ENCODE peak calls at places on chromosomes 12 and 14, in six cellular contexts. G, F, U, H, K and E are unnamed samples.

GRCh38 chr14:31968912-31969311 is 108.2 kb upstream of the ARHGAP5 start:
- DNase-seq in G (no peak), F (no peak), U (no peak), H (no peak), K (no peak), E (no peak)

GRCh38 chr12:106897082-106897481 is 58.6 kb upstream of the TMEM263 start:
- DNase-seq in G (peak; percentile 30), F (no peak), U (no peak), H (no peak), K (no peak), E (peak; percentile 25)

GRCh38 chr12:3483089-3483488 is 7.9 kb upstream of the PRMT8 start:
- DNase-seq in G (no peak), F (no peak), U (no peak), H (no peak), K (no peak), E (no peak)

GRCh38 chr14:41607119-41607785 is 576 bp downstream of the LRFN5 start:
- DNase-seq in G (no peak), F (no peak), U (no peak), H (peak; percentile 18), K (no peak), E (peak; percentile 32)

GRCh38 chr12:45216983-45217485 is 1.1 kb downstream of the ANO6 start:
- DNase-seq in G (no peak), F (no peak), U (no peak), H (no peak), K (no peak), E (no peak)

GRCh38 chr14:35332517-35333346 is 40.5 kb downstream of the PSMA6 start:
- DNase-seq in G (no peak), F (no peak), U (no peak), H (no peak), K (no peak), E (peak; percentile 44)

GRCh38 chr14:30375280-30375892 is 183.6 kb upstream of the G2E3 start:
- DNase-seq in G (peak; percentile 56), F (peak; percentile 35), U (peak; percentile 12), H (peak; percentile 20), K (peak; percentile 29), E (peak; percentile 42)

GRCh38 chr12:120098756-120099470 is 17.6 kb downstream of the RAB35 start:
- DNase-seq in G (no peak), F (no peak), U (no peak), H (no peak), K (no peak), E (no peak)

GRCh38 chr14:64549805-64550538 is at the start of gene PPP1R36:
- DNase-seq in G (no peak), F (no peak), U (no peak), H (no peak), K (peak; percentile 26), E (no peak)

GRCh38 chr12:1907652-1908611 is 10.5 kb downstream of the CACNA2D4 start:
- DNase-seq in G (no peak), F (peak; percentile 0), U (no peak), H (no peak), K (no peak), E (no peak)

GRCh38 chr12:88306471-88307069 is 164.5 kb downstream of the TMTC3 start:
- DNase-seq in G (no peak), F (no peak), U (no peak), H (no peak), K (no peak), E (peak; percentile 71)

GRCh38 chr14:93148979-93149378 is 33.3 kb upstream of the ITPK1 start:
- DNase-seq in G (no peak), F (no peak), U (no peak), H (no peak), K (no peak), E (no peak)

GRCh38 chr14:94540031-94540794 is 21.0 kb upstream of the SERPINA4 start:
- DNase-seq in G (no peak), F (no peak), U (no peak), H (no peak), K (no peak), E (peak; percentile 46)

GRCh38 chr14:55062517-55063351 is 11.3 kb downstream of the MAPK1IP1L start:
- DNase-seq in G (no peak), F (no peak), U (no peak), H (peak; percentile 86), K (no peak), E (no peak)

GRCh38 chr12:97639702-97640101 is 177.1 kb downstream of the RMST start:
- DNase-seq in G (peak; percentile 70), F (no peak), U (no peak), H (no peak), K (no peak), E (no peak)

GRCh38 chr14:95463173-95463901 is 53.1 kb downstream of the SYNE3 start:
- DNase-seq in G (no peak), F (no peak), U (no peak), H (peak; percentile 61), K (peak; percentile 23), E (no peak)

GRCh38 chr14:28142400-28143015 is 624.1 kb upstream of the FOXG1 start:
- DNase-seq in G (peak; percentile 17), F (no peak), U (no peak), H (peak; percentile 2), K (no peak), E (no peak)

GRCh38 chr14:31411218-31411727 is 9.1 kb downstream of the HEATR5A start:
- DNase-seq in G (no peak), F (no peak), U (no peak), H (no peak), K (no peak), E (peak; percentile 67)

GRCh38 chr12:6962285-6963015 is 8.0 kb downstream of the PHB2 start:
- DNase-seq in G (no peak), F (no peak), U (no peak), H (no peak), K (no peak), E (no peak)

GRCh38 chr14:102155150-102155549 is 15.5 kb downstream of the WDR20 start:
- DNase-seq in G (no peak), F (no peak), U (no peak), H (no peak), K (no peak), E (peak; percentile 94)

GRCh38 chr14:28057286-28058011 is 709.1 kb upstream of the FOXG1 start:
- DNase-seq in G (peak; percentile 4), F (no peak), U (no peak), H (no peak), K (no peak), E (no peak)

GRCh38 chr12:53820503-53820902 is 68.7 kb upstream of the CISTR start:
- DNase-seq in G (peak; percentile 46), F (no peak), U (no peak), H (no peak), K (no peak), E (peak; percentile 82)

GRCh38 chr12:32047357-32047828 is 59.3 kb upstream of the BICD1 start:
- DNase-seq in G (no peak), F (no peak), U (no peak), H (no peak), K (no peak), E (no peak)